ENCODE peak calls at places on chromosome 19, in eight cellular contexts. One of them, this sample, is unnamed.

GRCh38 chr19:1857648-1858326 is 5.6 kb downstream of the KLF16 start:
- DNase-seq in HFFc6: no peak
- DNase-seq in NCI-H2171 treated with DMSO at 0.1 percent for 48 hours: peak
- DNase-seq in stimulated activated CD4-positive, alpha-beta T cell treated with anti-CD3 and anti-CD28 coated beads, TNF-alpha, amount 100 ng/mL, for 48 hours: no peak
- DNase-seq in activated CD8-positive, alpha-beta memory T cell treated with anti-CD3 and anti-CD28 coated beads, Interleukin-2, amount 50 U/mL, for 48 hours: no peak
- DNase-seq in stimulated activated CD8-positive, alpha-beta memory T cell treated with anti-CD3 and anti-CD28 coated beads, Interleukin-15, amount 100 ng/mL, for 24 hours: no peak
- DNase-seq in hepatocyte: no peak
- DNase-seq in RPMI8226: peak
- DNase-seq in this sample: peak

GRCh38 chr19:33649919-33650305 is 28.2 kb downstream of the CHST8 start:
- DNase-seq in hepatocyte: no peak
- DNase-seq in stimulated activated CD4-positive, alpha-beta T cell treated with anti-CD3 and anti-CD28 coated beads, TNF-alpha, amount 100 ng/mL, for 48 hours: no peak
- DNase-seq in RPMI8226: peak
- DNase-seq in NCI-H2171 treated with DMSO at 0.1 percent for 48 hours: no peak
- DNase-seq in activated CD8-positive, alpha-beta memory T cell treated with anti-CD3 and anti-CD28 coated beads, Interleukin-2, amount 50 U/mL, for 48 hours: peak
- DNase-seq in stimulated activated CD8-positive, alpha-beta memory T cell treated with anti-CD3 and anti-CD28 coated beads, Interleukin-15, amount 100 ng/mL, for 24 hours: no peak
- DNase-seq in HFFc6: no peak
- DNase-seq in this sample: no peak

GRCh38 chr19:2235396-2236284 is 489 bp downstream of the PLEKHJ1 start:
- DNase-seq in HFFc6: no peak
- DNase-seq in stimulated activated CD4-positive, alpha-beta T cell treated with anti-CD3 and anti-CD28 coated beads, TNF-alpha, amount 100 ng/mL, for 48 hours: no peak
- DNase-seq in activated CD8-positive, alpha-beta memory T cell treated with anti-CD3 and anti-CD28 coated beads, Interleukin-2, amount 50 U/mL, for 48 hours: peak
- DNase-seq in NCI-H2171 treated with DMSO at 0.1 percent for 48 hours: peak
- DNase-seq in stimulated activated CD8-positive, alpha-beta memory T cell treated with anti-CD3 and anti-CD28 coated beads, Interleukin-15, amount 100 ng/mL, for 24 hours: no peak
- DNase-seq in hepatocyte: peak
- DNase-seq in RPMI8226: peak
- DNase-seq in this sample: no peak

GRCh38 chr19:1287622-1288527 is 2.2 kb downstream of the EFNA2 start:
- DNase-seq in stimulated activated CD4-positive, alpha-beta T cell treated with anti-CD3 and anti-CD28 coated beads, TNF-alpha, amount 100 ng/mL, for 48 hours: no peak
- DNase-seq in RPMI8226: no peak
- DNase-seq in stimulated activated CD8-positive, alpha-beta memory T cell treated with anti-CD3 and anti-CD28 coated beads, Interleukin-15, amount 100 ng/mL, for 24 hours: no peak
- DNase-seq in HFFc6: no peak
- DNase-seq in hepatocyte: no peak
- DNase-seq in NCI-H2171 treated with DMSO at 0.1 percent for 48 hours: no peak
- DNase-seq in activated CD8-positive, alpha-beta memory T cell treated with anti-CD3 and anti-CD28 coated beads, Interleukin-2, amount 50 U/mL, for 48 hours: no peak
- DNase-seq in this sample: no peak

GRCh38 chr19:54485846-54486245 is 12.8 kb upstream of the CDC42EP5 start:
- DNase-seq in HFFc6: no peak
- DNase-seq in hepatocyte: no peak
- DNase-seq in stimulated activated CD8-positive, alpha-beta memory T cell treated with anti-CD3 and anti-CD28 coated beads, Interleukin-15, amount 100 ng/mL, for 24 hours: no peak
- DNase-seq in NCI-H2171 treated with DMSO at 0.1 percent for 48 hours: no peak
- DNase-seq in RPMI8226: no peak
- DNase-seq in activated CD8-positive, alpha-beta memory T cell treated with anti-CD3 and anti-CD28 coated beads, Interleukin-2, amount 50 U/mL, for 48 hours: no peak
- DNase-seq in stimulated activated CD4-positive, alpha-beta T cell treated with anti-CD3 and anti-CD28 coated beads, TNF-alpha, amount 100 ng/mL, for 48 hours: no peak
- DNase-seq in this sample: no peak

GRCh38 chr19:11924886-11925583 is at the start of gene ZNF700:
- DNase-seq in HFFc6: peak
- DNase-seq in NCI-H2171 treated with DMSO at 0.1 percent for 48 hours: peak
- DNase-seq in stimulated activated CD4-positive, alpha-beta T cell treated with anti-CD3 and anti-CD28 coated beads, TNF-alpha, amount 100 ng/mL, for 48 hours: peak
- DNase-seq in stimulated activated CD8-positive, alpha-beta memory T cell treated with anti-CD3 and anti-CD28 coated beads, Interleukin-15, amount 100 ng/mL, for 24 hours: peak
- DNase-seq in activated CD8-positive, alpha-beta memory T cell treated with anti-CD3 and anti-CD28 coated beads, Interleukin-2, amount 50 U/mL, for 48 hours: peak
- DNase-seq in hepatocyte: peak
- DNase-seq in RPMI8226: peak
- DNase-seq in this sample: peak

GRCh38 chr19:29845576-29846176 is 33.9 kb downstream of the CCNE1 start:
- DNase-seq in activated CD8-positive, alpha-beta memory T cell treated with anti-CD3 and anti-CD28 coated beads, Interleukin-2, amount 50 U/mL, for 48 hours: peak
- DNase-seq in hepatocyte: peak
- DNase-seq in stimulated activated CD8-positive, alpha-beta memory T cell treated with anti-CD3 and anti-CD28 coated beads, Interleukin-15, amount 100 ng/mL, for 24 hours: no peak
- DNase-seq in NCI-H2171 treated with DMSO at 0.1 percent for 48 hours: peak
- DNase-seq in stimulated activated CD4-positive, alpha-beta T cell treated with anti-CD3 and anti-CD28 coated beads, TNF-alpha, amount 100 ng/mL, for 48 hours: no peak
- DNase-seq in RPMI8226: peak
- DNase-seq in HFFc6: peak
- DNase-seq in this sample: peak

GRCh38 chr19:40154121-40154680 is 37.0 kb upstream of the MAP3K10 start:
- DNase-seq in RPMI8226: no peak
- DNase-seq in NCI-H2171 treated with DMSO at 0.1 percent for 48 hours: no peak
- DNase-seq in hepatocyte: no peak
- DNase-seq in HFFc6: no peak
- DNase-seq in activated CD8-positive, alpha-beta memory T cell treated with anti-CD3 and anti-CD28 coated beads, Interleukin-2, amount 50 U/mL, for 48 hours: peak
- DNase-seq in stimulated activated CD8-positive, alpha-beta memory T cell treated with anti-CD3 and anti-CD28 coated beads, Interleukin-15, amount 100 ng/mL, for 24 hours: no peak
- DNase-seq in stimulated activated CD4-positive, alpha-beta T cell treated with anti-CD3 and anti-CD28 coated beads, TNF-alpha, amount 100 ng/mL, for 48 hours: no peak
- DNase-seq in this sample: no peak

GRCh38 chr19:56315076-56315828 is 613 bp upstream of the ZSCAN5A start:
- DNase-seq in hepatocyte: peak
- DNase-seq in activated CD8-positive, alpha-beta memory T cell treated with anti-CD3 and anti-CD28 coated beads, Interleukin-2, amount 50 U/mL, for 48 hours: peak
- DNase-seq in stimulated activated CD4-positive, alpha-beta T cell treated with anti-CD3 and anti-CD28 coated beads, TNF-alpha, amount 100 ng/mL, for 48 hours: peak
- DNase-seq in NCI-H2171 treated with DMSO at 0.1 percent for 48 hours: peak
- DNase-seq in RPMI8226: peak
- DNase-seq in HFFc6: peak
- DNase-seq in stimulated activated CD8-positive, alpha-beta memory T cell treated with anti-CD3 and anti-CD28 coated beads, Interleukin-15, amount 100 ng/mL, for 24 hours: peak
- DNase-seq in this sample: peak

GRCh38 chr19:46537136-46538097 is 41.8 kb upstream of the PNMA8B start:
- DNase-seq in stimulated activated CD4-positive, alpha-beta T cell treated with anti-CD3 and anti-CD28 coated beads, TNF-alpha, amount 100 ng/mL, for 48 hours: peak
- DNase-seq in NCI-H2171 treated with DMSO at 0.1 percent for 48 hours: no peak
- DNase-seq in hepatocyte: peak
- DNase-seq in HFFc6: peak
- DNase-seq in RPMI8226: peak
- DNase-seq in stimulated activated CD8-positive, alpha-beta memory T cell treated with anti-CD3 and anti-CD28 coated beads, Interleukin-15, amount 100 ng/mL, for 24 hours: peak
- DNase-seq in activated CD8-positive, alpha-beta memory T cell treated with anti-CD3 and anti-CD28 coated beads, Interleukin-2, amount 50 U/mL, for 48 hours: peak
- DNase-seq in this sample: no peak

GRCh38 chr19:42113641-42114348 is 18.5 kb downstream of the POU2F2 start:
- DNase-seq in RPMI8226: no peak
- DNase-seq in NCI-H2171 treated with DMSO at 0.1 percent for 48 hours: peak
- DNase-seq in stimulated activated CD8-positive, alpha-beta memory T cell treated with anti-CD3 and anti-CD28 coated beads, Interleukin-15, amount 100 ng/mL, for 24 hours: no peak
- DNase-seq in hepatocyte: peak
- DNase-seq in activated CD8-positive, alpha-beta memory T cell treated with anti-CD3 and anti-CD28 coated beads, Interleukin-2, amount 50 U/mL, for 48 hours: no peak
- DNase-seq in stimulated activated CD4-positive, alpha-beta T cell treated with anti-CD3 and anti-CD28 coated beads, TNF-alpha, amount 100 ng/mL, for 48 hours: no peak
- DNase-seq in HFFc6: peak
- DNase-seq in this sample: no peak

GRCh38 chr19:16296713-16297112 is 27.9 kb upstream of the KLF2 start:
- DNase-seq in hepatocyte: no peak
- DNase-seq in NCI-H2171 treated with DMSO at 0.1 percent for 48 hours: no peak
- DNase-seq in HFFc6: no peak
- DNase-seq in activated CD8-positive, alpha-beta memory T cell treated with anti-CD3 and anti-CD28 coated beads, Interleukin-2, amount 50 U/mL, for 48 hours: no peak
- DNase-seq in stimulated activated CD8-positive, alpha-beta memory T cell treated with anti-CD3 and anti-CD28 coated beads, Interleukin-15, amount 100 ng/mL, for 24 hours: no peak
- DNase-seq in RPMI8226: no peak
- DNase-seq in stimulated activated CD4-positive, alpha-beta T cell treated with anti-CD3 and anti-CD28 coated beads, TNF-alpha, amount 100 ng/mL, for 48 hours: no peak
- DNase-seq in this sample: no peak

This sample was measured in lower leg skin.